ENCODE peak calls at places on chromosomes 6 and 20, in seven cellular contexts. W, Y, R, P, K, C and X are unnamed samples.

GRCh38 chr20:10225439-10226080 is 6.9 kb downstream of the SNAP25 start:
- DNase-seq in W (no peak), Y (no peak), R (peak), P (no peak), K (no peak), C (no peak), X (no peak)

GRCh38 chr6:71879016-71879415 is 7.3 kb upstream of the RIMS1 start:
- DNase-seq in W (no peak), Y (no peak), R (no peak), P (no peak), K (no peak), C (peak), X (peak)

GRCh38 chr6:118743744-118744143 is 92.4 kb upstream of the CEP85L start:
- DNase-seq in W (no peak), Y (no peak), R (no peak), P (no peak), K (no peak), C (no peak), X (no peak)

GRCh38 chr6:155346957-155347356 is 32.7 kb upstream of the TFB1M start:
- DNase-seq in W (no peak), Y (no peak), R (no peak), P (no peak), K (no peak), C (no peak), X (no peak)

GRCh38 chr6:85669735-85670194 is 27.1 kb upstream of the SYNCRIP start:
- DNase-seq in W (no peak), Y (peak), R (peak), P (no peak), K (no peak), C (peak), X (no peak)

GRCh38 chr6:170454512-170455285 is 98.4 kb downstream of the PSMB1 start:
- DNase-seq in W (no peak), Y (no peak), R (no peak), P (no peak), K (no peak), C (no peak), X (no peak)

GRCh38 chr20:44734938-44735337 is 10.7 kb upstream of the KCNK15 start:
- DNase-seq in W (peak), Y (peak), R (no peak), P (no peak), K (no peak), C (peak), X (peak)

GRCh38 chr20:56710577-56711465 is 81.7 kb downstream of the TFAP2C start:
- DNase-seq in W (no peak), Y (peak), R (no peak), P (no peak), K (no peak), C (peak), X (no peak)

GRCh38 chr6:39407446-39407993 is 85.0 kb upstream of the KCNK16 start:
- DNase-seq in W (no peak), Y (no peak), R (no peak), P (no peak), K (no peak), C (no peak), X (no peak)

GRCh38 chr20:17759449-17759848 is 59.7 kb downstream of the BANF2 start:
- DNase-seq in W (peak), Y (no peak), R (no peak), P (no peak), K (no peak), C (no peak), X (no peak)

DNA sequence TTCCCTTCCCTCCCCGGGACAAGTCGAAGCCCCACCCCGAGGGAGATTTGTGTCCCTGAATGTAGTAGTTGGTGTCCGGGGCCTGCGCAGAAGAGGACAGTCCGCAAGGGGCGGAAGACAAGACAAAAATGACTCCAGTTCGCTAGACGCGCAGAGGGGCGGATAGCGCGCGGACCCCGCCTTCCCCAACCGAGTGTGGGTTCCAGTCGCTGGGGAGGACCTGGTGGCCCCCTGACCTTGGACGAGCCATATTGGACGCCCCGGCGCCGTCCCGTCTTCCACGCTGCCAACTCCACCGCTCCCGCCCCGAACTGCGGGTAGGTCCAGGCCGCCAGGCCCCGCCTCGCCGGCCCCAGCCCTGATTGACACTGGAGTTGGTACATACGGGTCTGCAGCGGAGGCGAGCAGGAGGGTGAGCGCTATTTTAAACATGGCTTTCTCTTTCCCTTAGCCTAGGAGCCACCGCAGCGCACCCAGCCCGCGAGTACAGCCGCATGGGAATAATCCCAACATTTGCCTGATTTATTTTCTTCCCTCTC is 802 bp downstream of the HMGN3 start:
- DNase-seq in W (peak), Y (peak), R (peak), P (peak), K (peak), C (peak), X (peak)
- TF ChIP-seq CTCF in W (peak), Y (peak), R (peak), P (peak), K (peak), C (peak), X (peak)

GRCh38 chr6:56839533-56840183 is 115.2 kb upstream of the BEND6 start:
- DNase-seq in W (no peak), Y (no peak), R (no peak), P (no peak), K (no peak), C (no peak), X (no peak)

GRCh38 chr6:56840467-56841371 is 114.2 kb upstream of the BEND6 start:
- DNase-seq in W (peak), Y (peak), R (no peak), P (no peak), K (no peak), C (peak), X (no peak)

GRCh38 chr6:56838016-56838555 is 116.8 kb upstream of the BEND6 start:
- DNase-seq in W (no peak), Y (no peak), R (no peak), P (no peak), K (no peak), C (no peak), X (no peak)

GRCh38 chr6:56837322-56837894 is 117.5 kb upstream of the BEND6 start:
- DNase-seq in W (no peak), Y (no peak), R (no peak), P (no peak), K (no peak), C (no peak), X (no peak)

DNA sequence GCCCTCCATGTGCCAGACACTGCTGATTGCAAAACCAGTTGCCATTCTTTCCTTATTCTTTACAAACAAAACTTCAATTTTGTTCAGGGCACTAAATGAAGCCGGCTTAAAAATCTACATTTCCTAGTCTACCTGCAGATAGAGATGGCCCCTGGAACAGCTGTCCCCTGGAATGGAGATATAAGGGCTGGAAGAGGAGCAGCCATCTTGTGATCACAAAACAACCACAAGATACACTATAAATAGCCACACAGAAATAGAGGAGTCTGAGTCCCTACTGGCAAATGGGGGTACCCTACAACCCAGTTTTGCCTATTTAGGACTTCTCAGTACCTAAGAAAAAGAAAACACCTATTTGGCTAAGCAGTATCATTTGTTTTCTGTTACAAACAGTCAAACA is 115.9 kb upstream of the BEND6 start:
- DNase-seq in W (no peak), Y (no peak), R (no peak), P (no peak), K (no peak), C (no peak), X (no peak)
- H3K4me3 ChIP-seq in W (no peak), Y (no peak), R (no peak), P (no peak), K (no peak), C (no peak), X (no peak)

GRCh38 chr20:49541733-49542513 is 26.0 kb downstream of the PTGIS start:
- DNase-seq in W (peak), Y (peak), R (peak), P (peak), K (no peak), C (peak), X (no peak)
- TF ChIP-seq CTCF in W (peak), Y (peak), R (peak), P (peak), K (peak), C (peak), X (peak)

GRCh38 chr6:70413829-70414494 is 654 bp downstream of the FAM135A start:
- DNase-seq in W (no peak), Y (peak), R (peak), P (no peak), K (no peak), C (peak), X (no peak)

GRCh38 chr6:70415660-70416059 is 2.4 kb downstream of the FAM135A start:
- DNase-seq in W (no peak), Y (peak), R (no peak), P (no peak), K (no peak), C (no peak), X (no peak)

GRCh38 chr6:70415247-70415646 is 1.9 kb downstream of the FAM135A start:
- DNase-seq in W (no peak), Y (no peak), R (peak), P (no peak), K (no peak), C (no peak), X (no peak)

GRCh38 chr6:70413114-70413828 is at the start of gene FAM135A:
- DNase-seq in W (peak), Y (peak), R (peak), P (peak), K (peak), C (peak), X (peak)

DNA sequence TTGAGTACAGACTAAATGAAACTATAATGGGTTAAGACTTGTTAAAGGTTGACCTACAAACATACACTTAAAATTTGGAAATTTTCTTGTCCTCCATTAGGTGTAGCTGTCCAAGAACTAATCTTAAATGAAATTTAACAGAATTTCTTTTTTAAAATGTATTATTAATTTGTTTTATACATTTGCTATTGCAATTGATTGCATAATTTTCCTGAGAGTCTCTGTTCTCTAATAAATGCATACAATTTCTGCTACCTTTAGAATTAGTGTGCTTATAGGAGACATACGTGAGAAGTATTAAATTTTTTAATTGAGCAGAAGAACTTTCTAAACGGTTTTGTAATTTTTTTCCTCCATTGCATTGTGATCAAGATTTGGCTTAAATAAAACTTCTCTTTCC is 1.5 kb downstream of the FAM135A start:
- DNase-seq in W (no peak), Y (no peak), R (no peak), P (no peak), K (no peak), C (no peak), X (no peak)
- H3K4me3 ChIP-seq in W (peak), Y (peak), R (peak), P (no peak), K (peak), C (peak), X (peak)

GRCh38 chr20:63578224-63579016 is 4.4 kb upstream of the HELZ2 start:
- DNase-seq in W (no peak), Y (no peak), R (no peak), P (no peak), K (no peak), C (no peak), X (no peak)
- TF ChIP-seq CTCF in W (no peak), Y (no peak), R (peak), P (no peak), K (no peak), C (no peak), X (no peak)

DNA sequence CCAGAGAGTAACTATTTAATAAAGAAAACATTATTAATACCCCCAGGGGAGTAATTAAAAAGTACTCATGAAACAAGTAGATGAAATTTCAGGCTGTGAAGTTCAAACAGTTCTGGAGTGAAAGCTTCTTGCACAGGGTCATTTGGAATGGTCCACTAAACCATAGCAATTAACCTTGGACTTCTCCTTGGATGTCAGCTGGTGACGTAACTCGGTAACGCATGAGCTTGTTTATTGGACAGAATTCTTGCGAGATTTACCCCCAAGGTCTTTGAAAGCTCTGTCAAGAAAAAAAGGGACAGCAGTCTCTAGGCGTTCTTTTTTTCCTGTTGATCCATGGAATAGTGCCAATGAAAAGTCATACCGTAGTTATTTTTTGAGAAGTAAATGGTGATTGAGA is 2.2 kb downstream of the CD83 start:
- DNase-seq in W (no peak), Y (no peak), R (no peak), P (no peak), K (no peak), C (no peak), X (no peak)
- H3K4me3 ChIP-seq in W (no peak), Y (no peak), R (no peak), P (no peak), K (no peak), C (no peak), X (no peak)

GRCh38 chr6:129670634-129671033 is 39.3 kb downstream of the ARHGAP18 start:
- DNase-seq in W (no peak), Y (no peak), R (no peak), P (no peak), K (no peak), C (no peak), X (no peak)

GRCh38 chr6:129673758-129674157 is 36.2 kb downstream of the ARHGAP18 start:
- DNase-seq in W (no peak), Y (no peak), R (no peak), P (no peak), K (no peak), C (no peak), X (no peak)

GRCh38 chr6:129672883-129673631 is 36.9 kb downstream of the ARHGAP18 start:
- DNase-seq in W (peak), Y (peak), R (peak), P (no peak), K (peak), C (peak), X (no peak)

GRCh38 chr6:129672345-129672691 is 37.7 kb downstream of the ARHGAP18 start:
- DNase-seq in W (peak), Y (no peak), R (no peak), P (no peak), K (no peak), C (peak), X (no peak)

DNA sequence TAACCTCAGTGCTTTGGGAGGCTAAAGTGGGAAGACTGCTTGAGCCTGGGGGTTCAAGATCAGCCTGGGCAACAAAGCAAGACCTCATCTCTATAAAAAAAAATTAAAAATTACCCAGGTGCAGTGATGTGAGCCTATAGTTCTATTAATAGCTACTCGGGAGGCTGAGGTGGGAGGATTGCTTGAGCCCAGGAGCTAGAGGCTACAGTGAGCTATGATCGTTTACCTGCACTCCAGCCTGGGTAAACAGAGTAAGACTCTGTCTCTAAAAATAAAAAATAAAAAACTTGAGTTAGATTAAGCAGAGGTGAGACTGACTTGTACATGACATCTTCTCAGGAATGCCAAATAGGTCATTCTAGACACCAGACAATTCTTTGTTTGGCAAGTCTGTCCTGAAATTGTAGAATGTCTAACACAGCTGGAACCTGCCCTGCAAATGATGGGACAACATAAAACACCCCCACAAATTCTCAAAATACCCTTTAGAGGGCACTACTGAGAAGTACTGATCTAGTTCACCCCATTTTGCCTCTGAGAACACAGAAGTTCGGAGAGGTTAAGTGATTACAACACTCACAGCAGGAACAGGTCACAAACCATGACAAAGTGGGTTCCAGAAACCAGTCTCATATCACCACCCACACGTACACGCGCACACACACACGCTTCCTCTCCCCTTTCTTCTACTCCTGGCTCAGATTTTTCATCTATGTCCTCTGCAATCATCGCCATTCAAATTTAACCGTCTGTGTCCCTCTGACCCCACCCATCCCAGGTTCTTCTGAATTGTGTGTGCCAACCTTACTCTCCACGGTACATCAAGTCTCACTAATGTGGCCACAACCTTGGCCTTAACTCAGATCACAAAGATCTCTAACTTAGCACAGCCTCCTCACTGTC is 38.3 kb downstream of the ARHGAP18 start:
- DNase-seq in W (no peak), Y (no peak), R (no peak), P (no peak), K (no peak), C (peak), X (no peak)
- TF ChIP-seq CTCF in W (no peak), Y (peak), R (peak), P (no peak), K (no peak), C (no peak), X (no peak)

DNA sequence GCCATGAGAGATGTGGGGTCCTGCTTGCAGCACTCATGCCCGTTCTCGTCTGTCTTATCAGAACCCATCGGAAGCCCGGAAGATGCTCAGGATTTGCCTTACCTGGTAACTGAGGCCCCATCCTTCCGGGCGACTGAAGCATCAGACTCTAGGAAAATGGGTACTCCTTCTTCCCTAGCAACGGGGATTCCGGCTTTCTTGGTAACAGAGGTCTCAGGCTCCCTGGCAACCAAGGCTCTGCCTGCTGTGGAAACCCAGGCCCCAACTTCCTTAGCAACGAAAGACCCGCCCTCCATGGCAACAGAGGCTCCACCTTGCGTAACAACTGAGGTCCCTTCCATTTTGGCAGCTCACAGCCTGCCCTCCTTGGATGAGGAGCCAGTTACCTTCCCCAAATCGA is 8.3 kb downstream of the PI16 start:
- DNase-seq in W (peak), Y (no peak), R (no peak), P (no peak), K (no peak), C (peak), X (no peak)
- H3K4me3 ChIP-seq in W (no peak), Y (no peak), R (no peak), P (no peak), K (no peak), C (no peak), X (no peak)

DNA sequence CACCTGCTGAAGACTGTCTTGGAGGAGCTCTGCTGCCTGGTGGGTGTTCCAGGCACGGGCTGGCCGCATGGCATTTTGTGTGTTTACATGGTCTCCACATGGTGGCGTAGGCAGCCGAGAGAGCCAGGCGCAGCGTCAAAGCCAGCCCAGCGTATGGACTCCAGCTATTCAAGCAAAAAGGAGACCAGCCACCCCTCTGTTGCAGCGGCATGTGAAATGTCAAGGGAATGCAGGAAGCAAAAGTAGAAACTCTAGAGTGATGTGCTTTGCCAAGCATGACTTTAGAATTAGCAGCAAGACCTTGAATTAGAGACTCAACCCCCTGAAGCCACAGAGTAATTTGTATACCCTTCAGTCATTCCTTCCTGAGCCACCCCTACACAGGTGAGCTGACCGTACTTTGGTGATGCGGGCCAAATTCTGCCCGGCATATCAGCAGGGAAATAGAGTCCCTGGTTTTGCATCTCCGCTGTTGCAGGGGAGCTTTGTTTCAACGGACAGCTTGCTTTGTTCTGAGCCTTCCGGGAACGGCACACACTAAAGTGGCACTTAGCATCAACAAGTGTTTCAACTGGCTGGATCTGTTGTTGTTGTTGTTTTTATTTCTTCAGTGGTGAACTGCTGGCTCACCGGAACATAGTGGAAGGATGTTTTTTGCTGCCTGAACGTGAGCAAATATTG is 48.5 kb downstream of the FNDC1 start:
- DNase-seq in W (peak), Y (no peak), R (no peak), P (peak), K (no peak), C (no peak), X (peak)
- TF ChIP-seq CTCF in W (peak), Y (no peak), R (no peak), P (peak), K (peak), C (no peak), X (peak)